ENCODE peak calls at places on chromosomes 6 and 20, in nine cellular contexts. E is cardiac muscle cell; O is spleen; H is WTC11; U is heart right ventricle; R is CD4-positive, alpha-beta T cell; X is MCF 10A; I is GM13976; B is cardiac fibroblast. F is an unnamed sample.

GRCh38 chr6:63565727-63566625 is 6.3 kb upstream of the LOC128125822 start:
- DNase-seq in R (no peak), E (no peak), O (no peak), U (no peak), H (no peak), B (no peak), X (no peak), I (no peak), F (no peak)

GRCh38 chr6:85368631-85369030 is 81.3 kb upstream of the NT5E start:
- DNase-seq in I (no peak), O (no peak), R (no peak), H (no peak), B (no peak), X (no peak), U (no peak), E (no peak), F (no peak)

GRCh38 chr6:71727632-71728294 is 158.6 kb upstream of the RIMS1 start:
- DNase-seq in X (no peak), R (no peak), B (peak; percentile 10), U (no peak), O (no peak), H (no peak), I (no peak), E (no peak), F (no peak)

GRCh38 chr6:35019171-35019570 is 122.0 kb downstream of the TCP11 start:
- DNase-seq in B (no peak), H (no peak), R (no peak), U (no peak), X (no peak), E (no peak), O (no peak), I (no peak), F (no peak)

GRCh38 chr20:60011512-60012507 is 53.6 kb downstream of the CDH26 start:
- DNase-seq in H (no peak), B (no peak), R (no peak), O (no peak), E (no peak), X (no peak), U (no peak), I (no peak), F (peak; percentile 70)

GRCh38 chr6:3506195-3506594 is 49.3 kb upstream of the SLC22A23 start:
- DNase-seq in O (no peak), H (no peak), I (no peak), U (no peak), B (no peak), X (no peak), R (no peak), E (no peak), F (no peak)

GRCh38 chr6:39585641-39586040 is 139.6 kb downstream of the KIF6 start:
- DNase-seq in X (no peak), E (no peak), U (no peak), H (no peak), B (no peak), I (no peak), O (no peak), R (no peak), F (no peak)

GRCh38 chr20:48776306-48776705 is 51.5 kb downstream of the PREX1 start:
- DNase-seq in H (no peak), E (no peak), I (no peak), U (no peak), X (no peak), B (peak; percentile 89), R (no peak), O (peak; percentile 75), F (no peak)

GRCh38 chr20:48398506-48399449 is 429.0 kb downstream of the PREX1 start:
- DNase-seq in B (no peak), E (no peak), O (no peak), X (no peak), H (no peak), R (no peak), U (peak; percentile 18), I (no peak), F (no peak)

GRCh38 chr6:85126448-85127178 is 323.3 kb upstream of the NT5E start:
- DNase-seq in E (peak; percentile 68), U (no peak), B (peak; percentile 67), O (peak; percentile 76), R (no peak), X (peak; percentile 73), I (peak; percentile 13), H (peak; percentile 85), F (no peak)

GRCh38 chr6:118535176-118535844 is 12.8 kb upstream of the PLN start:
- DNase-seq in O (no peak), U (no peak), I (no peak), H (no peak), R (no peak), E (no peak), B (no peak), X (no peak), F (no peak)

GRCh38 chr20:56689852-56690485 is 60.9 kb downstream of the TFAP2C start:
- DNase-seq in H (no peak), B (no peak), O (no peak), I (no peak), E (no peak), U (no peak), X (peak; percentile 79), R (no peak), F (no peak)

GRCh38 chr20:1341561-1342265 is 12.8 kb upstream of the SDCBP2 start:
- DNase-seq in H (no peak), B (peak; percentile 77), I (no peak), X (no peak), R (no peak), O (peak; percentile 8), E (no peak), U (no peak), F (peak; percentile 73)

DNA sequence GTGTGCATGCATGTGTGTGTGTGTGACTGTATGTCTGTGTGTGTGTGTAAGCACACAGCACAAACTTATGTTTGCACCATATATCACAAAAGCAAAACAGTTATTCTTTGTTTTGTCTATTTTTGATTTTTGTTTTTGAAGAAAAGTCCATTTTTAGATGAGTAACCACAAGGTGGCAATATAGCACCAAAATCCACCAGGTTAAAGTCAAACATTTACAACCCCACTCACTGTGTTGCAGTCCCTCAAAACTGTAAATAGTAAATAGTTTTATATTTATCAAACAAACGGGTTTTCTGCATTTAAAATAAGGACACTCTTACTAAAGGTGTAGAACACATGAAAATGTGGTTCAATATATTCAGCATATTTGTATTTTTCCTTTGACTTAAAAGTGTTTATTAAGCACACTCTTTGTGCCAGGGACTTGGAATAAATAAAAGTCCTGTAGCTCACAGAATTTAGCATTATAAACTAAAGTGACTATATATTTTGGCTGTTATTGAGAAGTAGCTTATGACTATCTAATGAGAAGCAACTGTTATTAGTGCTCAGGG is 118.5 kb downstream of the GFRAL start:
- DNase-seq in B (peak; percentile 71), X (peak; percentile 50), U (no peak), E (peak; percentile 55), R (no peak), I (no peak), H (no peak), O (no peak), F (no peak)
- TF ChIP-seq CTCF in B (peak; percentile 38), X (peak; percentile 68), U (peak; percentile 67), E (peak; percentile 53), R (no peak), I (no peak), H (peak; percentile 30), O (no peak), F (peak; percentile 79)

DNA sequence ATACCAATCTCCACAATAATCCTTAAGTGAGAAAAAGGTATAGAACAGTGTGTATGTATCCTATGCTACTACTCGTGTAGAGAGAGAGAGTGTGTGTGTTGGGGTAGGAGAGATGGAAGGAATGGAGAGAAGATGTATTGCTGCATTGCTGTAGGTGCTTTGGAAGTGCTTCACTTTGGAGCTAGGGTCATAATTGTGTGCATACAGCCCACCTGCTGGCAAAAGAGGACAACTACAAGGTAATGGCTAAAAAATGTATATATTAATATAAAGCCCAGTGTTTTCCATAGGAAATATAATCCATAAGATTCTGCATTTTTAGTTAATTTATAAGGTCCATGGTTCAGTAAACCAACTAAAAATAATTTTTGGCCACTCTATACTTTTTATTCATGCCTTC is 36.1 kb downstream of the SERAC1 start:
- DNase-seq in R (no peak), E (peak; percentile 36), I (peak; percentile 43), O (no peak), H (no peak), U (no peak), X (peak; percentile 65), B (peak; percentile 39), F (no peak)
- TF ChIP-seq CTCF in R (peak; percentile 46), E (peak; percentile 55), I (peak; percentile 37), O (peak; percentile 27), H (no peak), U (peak; percentile 19), X (peak; percentile 36), B (peak; percentile 43), F (peak; percentile 60)

GRCh38 chr6:17450825-17451224 is 57.4 kb downstream of the CAP2 start:
- DNase-seq in O (no peak), R (no peak), I (no peak), U (no peak), E (no peak), H (no peak), X (no peak), B (no peak), F (no peak)

GRCh38 chr6:17442196-17442595 is 48.8 kb downstream of the CAP2 start:
- DNase-seq in B (no peak), R (no peak), H (no peak), O (no peak), X (no peak), I (no peak), E (no peak), U (no peak), F (no peak)

GRCh38 chr6:17448165-17448564 is 54.8 kb downstream of the CAP2 start:
- DNase-seq in U (no peak), X (no peak), E (no peak), H (no peak), R (no peak), O (no peak), I (no peak), B (no peak), F (no peak)

GRCh38 chr6:17446713-17447112 is 53.3 kb downstream of the CAP2 start:
- DNase-seq in O (no peak), I (no peak), R (no peak), X (no peak), U (no peak), B (no peak), E (no peak), H (peak; percentile 14), F (no peak)
- TF ChIP-seq CTCF in O (no peak), I (no peak), R (no peak), X (no peak), U (no peak), B (no peak), E (no peak), H (no peak), F (no peak)

DNA sequence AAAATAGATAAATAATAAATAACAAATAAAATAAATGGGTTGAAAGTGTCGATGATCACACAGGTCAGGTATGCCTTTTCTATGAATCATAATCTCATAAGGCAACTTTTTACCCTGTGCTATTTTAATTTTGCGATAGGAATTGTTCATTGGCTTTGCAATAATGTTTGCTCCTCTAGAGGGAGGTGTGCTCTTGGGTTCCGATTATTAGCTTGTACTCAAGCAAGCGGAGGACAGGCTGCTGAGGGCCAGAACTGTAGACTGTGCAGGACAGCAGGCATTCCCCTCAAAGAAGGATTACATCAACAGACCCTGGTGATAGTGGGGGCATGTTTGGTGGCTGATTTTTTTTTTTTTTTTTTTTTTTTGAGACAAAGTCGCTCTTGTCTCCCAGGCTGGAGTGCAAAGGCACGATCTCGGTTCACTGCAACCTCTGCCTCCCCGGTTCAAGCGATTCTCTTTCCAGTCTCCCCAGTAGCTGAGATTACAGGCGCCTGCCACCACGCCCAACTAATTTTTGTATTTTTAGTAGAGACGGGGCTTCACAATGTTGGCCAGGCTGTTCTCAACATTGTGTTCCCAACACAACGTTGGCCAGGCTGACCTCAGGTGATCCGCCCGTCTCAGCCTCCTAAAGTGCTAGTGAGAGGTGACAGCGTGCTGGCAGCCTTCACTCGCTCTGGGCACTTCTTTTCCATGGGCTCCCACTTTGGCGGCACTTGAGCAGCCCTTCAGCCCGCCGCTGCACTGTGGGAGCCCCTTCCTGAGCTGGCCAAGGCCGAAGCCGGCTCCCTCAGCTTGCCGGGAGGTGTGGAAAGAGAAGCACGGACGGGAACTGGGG is 35.6 kb downstream of the RIOK1 start:
- DNase-seq in O (no peak), E (peak; percentile 62), H (no peak), B (peak; percentile 80), X (peak; percentile 80), R (no peak), U (peak; percentile 25), I (no peak), F (no peak)
- TF ChIP-seq CTCF in O (peak; percentile 23), E (peak; percentile 59), H (no peak), B (peak; percentile 61), X (peak; percentile 61), R (no peak), U (peak; percentile 62), I (no peak), F (peak; percentile 73)